ENCODE peak calls at places on chromosomes 13 and 19, in six cellular contexts. X is hepatocyte, A is left lung, Z is left ventricle myocardium inferior, R is mucosa of descending colon, D is dorsolateral prefrontal cortex. H is an unnamed sample.

GRCh38 chr13:79281335-79281734 is 124.7 kb downstream of the RBM26 start:
- DNase-seq in X (no peak), A (no peak), Z (no peak), R (no peak), D (no peak), H (no peak)

GRCh38 chr19:57675881-57676280 is 5.9 kb upstream of the ZNF551 start:
- DNase-seq in X (no peak), A (no peak), Z (no peak), R (no peak), D (no peak), H (no peak)

GRCh38 chr13:30049692-30050091 is 199.3 kb upstream of the UBL3 start:
- DNase-seq in X (no peak), A (no peak), Z (no peak), R (no peak), D (no peak), H (peak)

GRCh38 chr19:51742736-51743288 is 8.9 kb downstream of the FPR1 start:
- DNase-seq in X (no peak), A (no peak), Z (no peak), R (no peak), D (no peak), H (no peak)

GRCh38 chr13:20828540-20829364 is 55.0 kb upstream of the EEF1AKMT1 start:
- DNase-seq in X (peak), A (no peak), Z (no peak), R (no peak), D (no peak), H (peak)

GRCh38 chr13:90299238-90299637 is 1048.2 kb upstream of the MIR17HG start:
- DNase-seq in X (no peak), A (no peak), Z (no peak), R (no peak), D (no peak), H (no peak)

GRCh38 chr19:50204811-50205675 is 1.6 kb downstream of the MYH14 start:
- DNase-seq in X (peak), A (peak), Z (peak), R (peak), D (no peak), H (peak)

GRCh38 chr13:36297259-36297599 is 385 bp downstream of the CCDC169 start:
- DNase-seq in X (no peak), A (no peak), Z (no peak), R (no peak), D (no peak), H (peak)

GRCh38 chr13:105207586-105208293 is 1327.7 kb downstream of the EFNB2 start:
- DNase-seq in X (no peak), A (no peak), Z (no peak), R (no peak), D (no peak), H (no peak)

GRCh38 chr13:79910869-79911540 is 429.9 kb downstream of the SPRY2 start:
- DNase-seq in X (no peak), A (no peak), Z (no peak), R (no peak), D (no peak), H (no peak)

GRCh38 chr19:3397266-3398022 is 31.1 kb downstream of the NFIC start:
- DNase-seq in X (no peak), A (no peak), Z (peak), R (no peak), D (no peak), H (peak)

GRCh38 chr19:8884416-8884815 is 52.2 kb downstream of the MBD3L1 start:
- DNase-seq in X (no peak), A (no peak), Z (no peak), R (no peak), D (no peak), H (no peak)
- H3K4me3 ChIP-seq in X (no peak), A (no peak), Z (no peak), R (no peak), D (no peak), H (no peak)

GRCh38 chr13:49366841-49367240 is 77.0 kb downstream of the CAB39L start:
- DNase-seq in X (no peak), A (no peak), Z (no peak), R (no peak), D (no peak), H (no peak)
- H3K4me3 ChIP-seq in X (no peak), A (no peak), Z (no peak), R (no peak), D (no peak), H (no peak)

DNA sequence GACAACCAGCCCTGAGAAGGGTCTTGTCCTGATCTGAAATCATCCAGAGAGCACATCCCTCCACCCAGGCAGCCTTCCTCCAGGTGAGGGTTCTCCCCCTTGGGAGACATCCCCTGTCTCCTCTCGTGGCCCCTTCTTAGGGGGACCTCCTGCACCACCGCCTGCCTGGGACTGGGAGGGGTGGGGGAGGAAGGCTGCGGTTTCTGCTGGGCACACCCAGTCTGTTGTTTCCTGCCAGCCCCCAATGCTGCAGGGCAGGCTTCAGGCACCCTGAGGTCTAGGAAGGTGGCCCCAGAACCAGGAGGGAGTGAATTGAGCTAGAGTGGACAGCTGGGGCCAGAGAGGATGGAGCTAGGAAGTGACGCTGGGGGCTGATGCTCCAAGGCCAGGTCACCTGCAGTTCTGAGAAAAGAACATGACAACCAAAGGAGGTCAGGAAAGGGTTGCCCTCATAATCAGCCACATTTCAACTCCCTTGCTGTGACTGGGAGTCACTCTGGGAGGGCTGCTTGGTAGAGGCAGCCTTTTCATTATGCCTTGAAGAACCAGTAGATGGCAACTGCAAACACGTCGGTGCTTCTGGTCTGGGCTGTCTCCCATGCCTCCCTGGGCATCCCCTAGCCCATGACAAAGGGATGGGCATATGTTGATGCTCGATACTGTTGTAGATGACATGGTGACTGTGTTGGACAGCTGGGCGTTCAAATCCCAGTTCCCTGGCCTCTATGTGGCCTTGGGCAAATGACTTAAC is 1.4 kb downstream of the ARHGEF18 start:
- DNase-seq in X (no peak), A (no peak), Z (no peak), R (peak), D (no peak), H (no peak)
- H3K4me3 ChIP-seq in X (no peak), A (no peak), Z (no peak), R (no peak), D (no peak), H (no peak)

GRCh38 chr19:10518444-10519361 is 1.5 kb upstream of the S1PR5 start:
- DNase-seq in X (no peak), A (no peak), Z (no peak), R (no peak), D (no peak), H (no peak)

GRCh38 chr19:10517760-10518443 is 655 bp upstream of the S1PR5 start:
- DNase-seq in X (peak), A (no peak), Z (no peak), R (no peak), D (peak), H (peak)

GRCh38 chr19:10517361-10517759 is at the start of gene S1PR5:
- DNase-seq in X (peak), A (peak), Z (no peak), R (no peak), D (peak), H (peak)

GRCh38 chr19:10516064-10516385 is 1.2 kb downstream of the S1PR5 start:
- DNase-seq in X (no peak), A (no peak), Z (no peak), R (no peak), D (no peak), H (no peak)

GRCh38 chr19:10516671-10517286 is 468 bp downstream of the S1PR5 start:
- DNase-seq in X (no peak), A (no peak), Z (no peak), R (no peak), D (no peak), H (peak)
- H3K4me3 ChIP-seq in X (no peak), A (no peak), Z (peak), R (no peak), D (peak), H (peak)

GRCh38 chr13:110874508-110874960 is 40.3 kb downstream of the ANKRD10 start:
- DNase-seq in X (peak), A (peak), Z (peak), R (peak), D (peak), H (peak)

GRCh38 chr13:110872768-110873638 is 41.9 kb downstream of the ANKRD10 start:
- DNase-seq in X (no peak), A (no peak), Z (no peak), R (no peak), D (no peak), H (no peak)

GRCh38 chr13:110876592-110876991 is 38.3 kb downstream of the ANKRD10 start:
- DNase-seq in X (no peak), A (no peak), Z (no peak), R (no peak), D (no peak), H (no peak)

GRCh38 chr13:110873639-110874507 is 41.0 kb downstream of the ANKRD10 start:
- DNase-seq in X (no peak), A (no peak), Z (no peak), R (no peak), D (no peak), H (no peak)

DNA sequence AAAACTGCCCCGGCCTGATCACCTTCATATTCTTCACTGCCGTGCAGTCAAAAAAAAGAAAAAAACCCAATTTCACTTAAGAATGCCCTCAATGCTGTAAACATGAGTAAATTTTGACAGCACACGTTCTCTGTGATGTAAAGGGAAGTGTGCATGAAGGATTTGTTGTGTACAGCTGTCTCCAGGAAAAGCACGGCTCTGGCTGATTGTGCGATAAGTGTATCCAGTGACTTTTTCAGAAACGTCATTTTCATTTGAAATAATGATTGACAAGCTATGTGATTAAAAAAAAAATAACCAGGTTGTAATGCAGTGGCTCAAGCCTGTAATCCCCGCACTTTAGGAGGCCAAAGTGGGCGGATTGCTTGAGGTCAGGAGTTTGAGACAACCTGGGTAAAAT is 39.6 kb downstream of the ANKRD10 start:
- DNase-seq in X (no peak), A (no peak), Z (no peak), R (no peak), D (no peak), H (no peak)
- H3K4me3 ChIP-seq in X (peak), A (no peak), Z (peak), R (no peak), D (no peak), H (no peak)

GRCh38 chr19:47362321-47362720 is 13.2 kb downstream of the DHX34 start:
- DNase-seq in X (no peak), A (no peak), Z (no peak), R (no peak), D (no peak), H (no peak)
- H3K4me3 ChIP-seq in X (no peak), A (no peak), Z (no peak), R (no peak), D (no peak), H (no peak)

DNA sequence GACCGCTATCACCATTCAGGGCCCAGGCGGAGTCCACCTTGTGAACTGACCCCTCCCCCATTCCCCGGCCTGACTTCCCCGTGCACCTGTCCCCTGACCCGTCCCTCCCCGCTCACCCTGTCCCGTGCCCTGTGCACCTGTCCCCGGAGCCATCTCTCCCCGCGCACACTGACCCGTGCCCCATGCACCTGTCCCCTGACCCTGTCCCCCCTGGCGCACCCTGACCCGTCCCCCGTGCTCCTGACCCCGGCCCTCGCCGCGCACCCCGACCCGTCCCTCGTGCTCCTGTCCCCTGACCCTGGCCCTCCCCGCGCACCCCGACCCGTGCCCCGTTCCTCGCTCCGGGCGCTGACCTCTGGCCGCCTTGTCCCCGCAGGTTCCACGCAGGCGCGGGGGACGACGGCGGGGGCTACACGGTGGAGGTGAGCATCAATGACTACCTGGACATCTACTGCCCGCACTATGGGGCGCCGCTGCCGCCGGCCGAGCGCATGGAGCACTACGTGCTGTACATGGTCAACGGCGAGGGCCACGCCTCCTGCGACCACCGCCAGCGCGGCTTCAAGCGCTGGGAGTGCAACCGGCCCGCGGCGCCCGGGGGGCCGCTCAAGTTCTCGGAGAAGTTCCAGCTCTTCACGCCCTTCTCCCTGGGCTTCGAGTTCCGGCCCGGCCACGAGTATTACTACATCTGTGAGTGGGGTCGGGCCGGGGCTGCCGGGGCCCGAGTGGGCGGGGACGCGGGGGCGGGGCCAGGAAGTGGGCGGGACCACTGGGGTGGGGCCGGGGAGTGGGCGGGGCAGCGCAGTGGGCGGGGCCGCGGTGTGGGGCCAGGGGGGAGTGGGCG is 9.7 kb downstream of the EFNA2 start:
- DNase-seq in X (no peak), A (no peak), Z (no peak), R (no peak), D (no peak), H (no peak)
- H3K4me3 ChIP-seq in X (no peak), A (no peak), Z (peak), R (no peak), D (no peak), H (no peak)